ENCODE peak calls at places on chromosome 18, in six cellular contexts. One of them, this sample, is unnamed. For H3K36me3, the result is how much of the 10 kb centered on the place peaks cover.

GRCh38 chr18:62751977-62752376 is 36.6 kb downstream of the PHLPP1 start:
- DNase-seq in body of pancreas: no peak
- DNase-seq in left ventricle myocardium inferior: no peak
- DNase-seq in upper lobe of right lung: no peak
- DNase-seq in endodermal cell: peak
- DNase-seq in hepatocyte: no peak
- DNase-seq in this sample: no peak

GRCh38 chr18:1014496-1014895 is 109.8 kb downstream of the ADCYAP1 start:
- DNase-seq in body of pancreas: no peak
- DNase-seq in left ventricle myocardium inferior: no peak
- DNase-seq in upper lobe of right lung: no peak
- DNase-seq in endodermal cell: peak
- DNase-seq in hepatocyte: no peak
- DNase-seq in this sample: no peak

GRCh38 chr18:58176915-58177717 is 133.1 kb downstream of the NEDD4L start:
- DNase-seq in body of pancreas: no peak
- DNase-seq in left ventricle myocardium inferior: no peak
- DNase-seq in upper lobe of right lung: no peak
- DNase-seq in endodermal cell: no peak
- DNase-seq in hepatocyte: peak
- DNase-seq in this sample: no peak

GRCh38 chr18:8814206-8814605 is 108.8 kb downstream of the MTCL1 start:
- DNase-seq in body of pancreas: no peak
- DNase-seq in left ventricle myocardium inferior: no peak
- DNase-seq in upper lobe of right lung: no peak
- DNase-seq in endodermal cell: no peak
- DNase-seq in hepatocyte: no peak
- DNase-seq in this sample: no peak

GRCh38 chr18:27136208-27136535 is 48.9 kb downstream of the CHST9 start:
- DNase-seq in body of pancreas: peak
- DNase-seq in left ventricle myocardium inferior: no peak
- DNase-seq in upper lobe of right lung: no peak
- DNase-seq in endodermal cell: peak
- DNase-seq in hepatocyte: peak
- DNase-seq in this sample: no peak

GRCh38 chr18:57743008-57743407 is 60.1 kb downstream of the ATP8B1 start:
- DNase-seq in body of pancreas: no peak
- DNase-seq in left ventricle myocardium inferior: no peak
- DNase-seq in upper lobe of right lung: no peak
- DNase-seq in endodermal cell: no peak
- DNase-seq in hepatocyte: no peak
- DNase-seq in this sample: no peak

GRCh38 chr18:9575558-9575957 is 38.8 kb downstream of the PPP4R1 start:
- DNase-seq in body of pancreas: peak
- DNase-seq in left ventricle myocardium inferior: peak
- DNase-seq in upper lobe of right lung: peak
- DNase-seq in endodermal cell: peak
- DNase-seq in hepatocyte: peak
- DNase-seq in this sample: peak

GRCh38 chr18:62523631-62524442 is 1.0 kb downstream of the ZCCHC2 start:
- DNase-seq in body of pancreas: peak
- DNase-seq in left ventricle myocardium inferior: peak
- DNase-seq in upper lobe of right lung: peak
- DNase-seq in endodermal cell: peak
- DNase-seq in hepatocyte: peak
- DNase-seq in this sample: peak

GRCh38 chr18:69529151-69529550 is 128.5 kb downstream of the DOK6 start:
- DNase-seq in body of pancreas: no peak
- DNase-seq in left ventricle myocardium inferior: no peak
- DNase-seq in upper lobe of right lung: no peak
- DNase-seq in endodermal cell: no peak
- DNase-seq in hepatocyte: no peak
- DNase-seq in this sample: no peak

GRCh38 chr18:9737814-9738160 is 29.7 kb downstream of the RAB31 start:
- DNase-seq in body of pancreas: peak
- DNase-seq in left ventricle myocardium inferior: no peak
- DNase-seq in upper lobe of right lung: no peak
- DNase-seq in endodermal cell: no peak
- DNase-seq in hepatocyte: peak
- DNase-seq in this sample: no peak

GRCh38 chr18:2642771-2643170 is 12.8 kb upstream of the SMCHD1 start:
- DNase-seq in body of pancreas: no peak
- DNase-seq in left ventricle myocardium inferior: no peak
- DNase-seq in upper lobe of right lung: no peak
- DNase-seq in endodermal cell: no peak
- DNase-seq in hepatocyte: no peak
- DNase-seq in this sample: no peak

GRCh38 chr18:51726614-51727013 is 529.1 kb upstream of the MEX3C start:
- DNase-seq in body of pancreas: no peak
- DNase-seq in left ventricle myocardium inferior: no peak
- DNase-seq in upper lobe of right lung: no peak
- DNase-seq in endodermal cell: no peak
- DNase-seq in hepatocyte: no peak
- DNase-seq in this sample: no peak

GRCh38 chr18:5288517-5288935 is 7.0 kb downstream of the ZBTB14 start:
- DNase-seq in body of pancreas: no peak
- DNase-seq in left ventricle myocardium inferior: no peak
- DNase-seq in upper lobe of right lung: no peak
- DNase-seq in endodermal cell: no peak
- DNase-seq in hepatocyte: no peak
- DNase-seq in this sample: no peak

GRCh38 chr18:9708057-9708881 is at the start of gene RAB31:
- DNase-seq in body of pancreas: peak
- DNase-seq in left ventricle myocardium inferior: peak
- DNase-seq in upper lobe of right lung: peak
- DNase-seq in endodermal cell: peak
- DNase-seq in hepatocyte: peak
- DNase-seq in this sample: peak

GRCh38 chr18:26965206-26965605 is 99.7 kb upstream of the AQP4 start:
- DNase-seq in body of pancreas: no peak
- DNase-seq in left ventricle myocardium inferior: no peak
- DNase-seq in upper lobe of right lung: no peak
- DNase-seq in endodermal cell: no peak
- DNase-seq in hepatocyte: no peak
- DNase-seq in this sample: no peak

GRCh38 chr18:45836242-45837215 is 11.1 kb downstream of the SIGLEC15 start:
- DNase-seq in body of pancreas: no peak
- DNase-seq in left ventricle myocardium inferior: no peak
- DNase-seq in upper lobe of right lung: no peak
- DNase-seq in endodermal cell: no peak
- DNase-seq in hepatocyte: peak
- DNase-seq in this sample: no peak

GRCh38 chr18:28767201-28767600 is 590.3 kb upstream of the CDH2 start:
- DNase-seq in body of pancreas: no peak
- DNase-seq in left ventricle myocardium inferior: no peak
- DNase-seq in upper lobe of right lung: no peak
- DNase-seq in endodermal cell: no peak
- DNase-seq in hepatocyte: no peak
- DNase-seq in this sample: no peak

GRCh38 chr18:79439201-79440023 is 43.7 kb downstream of the NFATC1 start:
- DNase-seq in body of pancreas: no peak
- DNase-seq in left ventricle myocardium inferior: no peak
- DNase-seq in upper lobe of right lung: no peak
- DNase-seq in endodermal cell: no peak
- DNase-seq in hepatocyte: peak
- DNase-seq in this sample: peak

GRCh38 chr18:58862851-58863538 is 1.7 kb upstream of the ZNF532 start:
- DNase-seq in body of pancreas: no peak
- DNase-seq in left ventricle myocardium inferior: peak
- DNase-seq in upper lobe of right lung: peak
- DNase-seq in endodermal cell: peak
- DNase-seq in hepatocyte: peak
- DNase-seq in this sample: peak

GRCh38 chr18:49585781-49586663 is 24.2 kb downstream of the LIPG start:
- DNase-seq in body of pancreas: no peak
- DNase-seq in left ventricle myocardium inferior: no peak
- DNase-seq in upper lobe of right lung: no peak
- DNase-seq in endodermal cell: peak
- DNase-seq in hepatocyte: no peak
- DNase-seq in this sample: no peak

GRCh38 chr18:26547302-26548143 is 830 bp downstream of the KCTD1 start:
- DNase-seq in body of pancreas: peak
- DNase-seq in left ventricle myocardium inferior: peak
- DNase-seq in upper lobe of right lung: peak
- DNase-seq in endodermal cell: peak
- DNase-seq in hepatocyte: peak
- DNase-seq in this sample: peak

GRCh38 chr18:70627100-70627802 is 338.4 kb downstream of the SOCS6 start:
- DNase-seq in body of pancreas: no peak
- DNase-seq in left ventricle myocardium inferior: no peak
- DNase-seq in upper lobe of right lung: no peak
- DNase-seq in endodermal cell: no peak
- DNase-seq in hepatocyte: no peak
- DNase-seq in this sample: no peak

GRCh38 chr18:63177822-63178525 is 141.6 kb downstream of the BCL2 start:
- DNase-seq in body of pancreas: peak
- DNase-seq in left ventricle myocardium inferior: no peak
- DNase-seq in upper lobe of right lung: no peak
- DNase-seq in endodermal cell: no peak
- DNase-seq in hepatocyte: peak
- DNase-seq in this sample: peak

GRCh38 chr18:12531747-12532146 is 124.0 kb downstream of the PRELID3A start:
- DNase-seq in body of pancreas: no peak
- DNase-seq in left ventricle myocardium inferior: no peak
- DNase-seq in upper lobe of right lung: no peak
- DNase-seq in endodermal cell: no peak
- DNase-seq in hepatocyte: no peak
- DNase-seq in this sample: no peak

GRCh38 chr18:34592961-34593382 is 117.1 kb upstream of the DTNA start:
- DNase-seq in body of pancreas: peak
- DNase-seq in left ventricle myocardium inferior: peak
- DNase-seq in upper lobe of right lung: no peak
- DNase-seq in endodermal cell: peak
- DNase-seq in hepatocyte: peak
- DNase-seq in this sample: peak

GRCh38 chr18:2853926-2854664 is 7.3 kb downstream of the EMILIN2 start:
- DNase-seq in body of pancreas: peak
- DNase-seq in left ventricle myocardium inferior: no peak
- DNase-seq in upper lobe of right lung: no peak
- DNase-seq in endodermal cell: peak
- DNase-seq in hepatocyte: peak
- DNase-seq in this sample: no peak

GRCh38 chr18:75530548-75531211 is 103.2 kb upstream of the SMIM21 start:
- DNase-seq in body of pancreas: no peak
- DNase-seq in left ventricle myocardium inferior: peak
- DNase-seq in upper lobe of right lung: no peak
- DNase-seq in endodermal cell: no peak
- DNase-seq in hepatocyte: no peak
- DNase-seq in this sample: no peak

GRCh38 chr18:13550446-13551304 is 175.7 kb downstream of the FAM210A start:
- DNase-seq in body of pancreas: no peak
- DNase-seq in left ventricle myocardium inferior: no peak
- DNase-seq in upper lobe of right lung: no peak
- DNase-seq in endodermal cell: peak
- DNase-seq in hepatocyte: no peak
- DNase-seq in this sample: no peak

GRCh38 chr18:79845164-79845563 is 47.4 kb downstream of the KCNG2 start:
- DNase-seq in body of pancreas: no peak
- DNase-seq in left ventricle myocardium inferior: no peak
- DNase-seq in upper lobe of right lung: no peak
- DNase-seq in endodermal cell: no peak
- DNase-seq in hepatocyte: no peak
- DNase-seq in this sample: no peak

GRCh38 chr18:67590571-67591141 is 74.1 kb upstream of the DSEL start:
- DNase-seq in body of pancreas: no peak
- DNase-seq in left ventricle myocardium inferior: no peak
- DNase-seq in upper lobe of right lung: no peak
- DNase-seq in endodermal cell: no peak
- DNase-seq in hepatocyte: peak
- DNase-seq in this sample: no peak

GRCh38 chr18:27921904-27922541 is 254.9 kb downstream of the CDH2 start:
- DNase-seq in body of pancreas: no peak
- DNase-seq in left ventricle myocardium inferior: no peak
- DNase-seq in upper lobe of right lung: peak
- DNase-seq in endodermal cell: peak
- DNase-seq in hepatocyte: peak
- DNase-seq in this sample: no peak

GRCh38 chr18:41237317-41237716 is 717.7 kb upstream of the PIK3C3 start:
- DNase-seq in body of pancreas: no peak
- DNase-seq in left ventricle myocardium inferior: no peak
- DNase-seq in upper lobe of right lung: no peak
- DNase-seq in endodermal cell: no peak
- DNase-seq in hepatocyte: no peak
- DNase-seq in this sample: no peak

GRCh38 chr18:8858888-8859511 is 153.6 kb downstream of the MTCL1 start:
- DNase-seq in body of pancreas: no peak
- DNase-seq in left ventricle myocardium inferior: no peak
- DNase-seq in upper lobe of right lung: no peak
- DNase-seq in endodermal cell: no peak
- DNase-seq in hepatocyte: peak
- DNase-seq in this sample: no peak

DNA sequence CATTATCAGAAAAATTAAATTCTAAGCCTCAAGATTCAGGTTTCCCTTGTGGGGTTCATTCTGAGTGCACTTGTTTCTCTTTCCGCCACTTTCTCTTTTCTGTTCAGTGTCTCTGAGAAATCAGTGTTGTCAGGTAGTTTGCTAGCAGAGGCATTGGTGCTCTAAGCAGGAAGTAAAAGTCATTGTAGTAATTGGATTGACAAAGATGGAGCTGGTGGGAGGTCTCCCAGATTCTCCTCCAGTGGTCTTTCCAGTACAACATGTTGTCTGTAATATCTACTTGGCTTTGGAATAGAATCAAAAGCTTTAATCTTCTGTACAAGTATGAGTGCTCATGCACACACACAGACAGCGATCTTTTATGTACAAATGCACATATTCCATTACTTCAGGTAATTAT is 135.6 kb downstream of the KLHL14 start:
- DNase-seq in body of pancreas: no peak
- DNase-seq in left ventricle myocardium inferior: no peak
- DNase-seq in upper lobe of right lung: no peak
- DNase-seq in endodermal cell: no peak
- DNase-seq in hepatocyte: no peak
- DNase-seq in this sample: no peak
- H3K27ac ChIP-seq in body of pancreas: no peak
- H3K27ac ChIP-seq in left ventricle myocardium inferior: no peak
- H3K27ac ChIP-seq in upper lobe of right lung: no peak
- H3K27ac ChIP-seq in endodermal cell: no peak
- H3K27ac ChIP-seq in hepatocyte: no peak
- H3K27ac ChIP-seq in this sample: no peak

GRCh38 chr18:10971717-10972116 is 177.7 kb downstream of the PIEZO2 start:
- DNase-seq in body of pancreas: no peak
- DNase-seq in left ventricle myocardium inferior: no peak
- DNase-seq in upper lobe of right lung: no peak
- DNase-seq in endodermal cell: no peak
- DNase-seq in hepatocyte: no peak
- DNase-seq in this sample: no peak
- TF ChIP-seq CTCF in body of pancreas: no peak
- TF ChIP-seq CTCF in left ventricle myocardium inferior: no peak
- TF ChIP-seq CTCF in upper lobe of right lung: no peak
- TF ChIP-seq CTCF in endodermal cell: no peak
- TF ChIP-seq CTCF in hepatocyte: no peak
- TF ChIP-seq CTCF in this sample: no peak

GRCh38 chr18:74511823-74512222 is 15.7 kb downstream of the CNDP2 start:
- DNase-seq in body of pancreas: no peak
- DNase-seq in left ventricle myocardium inferior: no peak
- DNase-seq in upper lobe of right lung: no peak
- DNase-seq in endodermal cell: peak
- DNase-seq in hepatocyte: no peak
- DNase-seq in this sample: no peak
- H3K36me3 ChIP-seq in body of pancreas: under half
- H3K36me3 ChIP-seq in left ventricle myocardium inferior: half or more
- H3K36me3 ChIP-seq in upper lobe of right lung: half or more
- H3K36me3 ChIP-seq in endodermal cell: half or more
- H3K36me3 ChIP-seq in hepatocyte: under half
- H3K36me3 ChIP-seq in this sample: half or more

GRCh38 chr18:7307018-7307417 is 76.1 kb downstream of the LRRC30 start:
- DNase-seq in body of pancreas: no peak
- DNase-seq in left ventricle myocardium inferior: no peak
- DNase-seq in upper lobe of right lung: no peak
- DNase-seq in endodermal cell: no peak
- DNase-seq in hepatocyte: no peak
- DNase-seq in this sample: no peak
- H3K27ac ChIP-seq in body of pancreas: no peak
- H3K27ac ChIP-seq in left ventricle myocardium inferior: no peak
- H3K27ac ChIP-seq in upper lobe of right lung: no peak
- H3K27ac ChIP-seq in endodermal cell: no peak
- H3K27ac ChIP-seq in hepatocyte: no peak
- H3K27ac ChIP-seq in this sample: no peak

This sample was measured in psoas muscle.